ENCODE peak calls at places on chromosome 9, in five cellular contexts. One of them, this sample, is unnamed.

GRCh38 chr9:1094749-1095148 is 44.6 kb downstream of the DMRT2 start:
- DNase-seq in H1: no peak
- DNase-seq in IMR-90: no peak
- DNase-seq in mesenchymal stem cell: no peak
- DNase-seq in neuronal stem cell: no peak
- DNase-seq in this sample: no peak

GRCh38 chr9:36149197-36149596 is 12.7 kb downstream of the GLIPR2 start:
- DNase-seq in H1: no peak
- DNase-seq in mesenchymal stem cell: peak; percentile 92
- DNase-seq in IMR-90: peak; percentile 79
- DNase-seq in neuronal stem cell: no peak
- DNase-seq in this sample: no peak

GRCh38 chr9:76116913-76117312 is 226.4 kb downstream of the PCSK5 start:
- DNase-seq in IMR-90: no peak
- DNase-seq in neuronal stem cell: no peak
- DNase-seq in H1: no peak
- DNase-seq in mesenchymal stem cell: no peak
- DNase-seq in this sample: no peak

GRCh38 chr9:35646583-35647265 is 4.0 kb downstream of the SIT1 start:
- DNase-seq in IMR-90: peak; percentile 82
- DNase-seq in neuronal stem cell: peak; percentile 88
- DNase-seq in mesenchymal stem cell: peak; percentile 89
- DNase-seq in H1: peak; percentile 98
- DNase-seq in this sample: peak; percentile 92

GRCh38 chr9:136243631-136244030 is 2.0 kb downstream of the QSOX2 start:
- DNase-seq in neuronal stem cell: no peak
- DNase-seq in IMR-90: no peak
- DNase-seq in H1: no peak
- DNase-seq in mesenchymal stem cell: no peak
- DNase-seq in this sample: peak; percentile 23

GRCh38 chr9:18888241-18888794 is 144.7 kb downstream of the SAXO1 start:
- DNase-seq in IMR-90: peak; percentile 21
- DNase-seq in neuronal stem cell: no peak
- DNase-seq in mesenchymal stem cell: no peak
- DNase-seq in H1: no peak
- DNase-seq in this sample: no peak

GRCh38 chr9:127897194-127897692 is 2.2 kb downstream of the ST6GALNAC6 start:
- DNase-seq in mesenchymal stem cell: peak; percentile 92
- DNase-seq in H1: peak; percentile 82
- DNase-seq in IMR-90: peak; percentile 77
- DNase-seq in neuronal stem cell: peak; percentile 82
- DNase-seq in this sample: peak; percentile 87

GRCh38 chr9:13728917-13729811 is 449.7 kb upstream of the MPDZ start:
- DNase-seq in IMR-90: peak; percentile 29
- DNase-seq in neuronal stem cell: no peak
- DNase-seq in mesenchymal stem cell: peak; percentile 37
- DNase-seq in H1: no peak
- DNase-seq in this sample: no peak

GRCh38 chr9:19233344-19233743 is 2.9 kb downstream of the DENND4C start:
- DNase-seq in H1: no peak
- DNase-seq in mesenchymal stem cell: no peak
- DNase-seq in neuronal stem cell: no peak
- DNase-seq in IMR-90: no peak
- DNase-seq in this sample: no peak

GRCh38 chr9:75960561-75960960 is 70.1 kb downstream of the PCSK5 start:
- DNase-seq in neuronal stem cell: no peak
- DNase-seq in mesenchymal stem cell: no peak
- DNase-seq in IMR-90: no peak
- DNase-seq in H1: no peak
- DNase-seq in this sample: no peak

GRCh38 chr9:117344892-117345660 is 69.8 kb downstream of the ASTN2 start:
- DNase-seq in mesenchymal stem cell: peak; percentile 66
- DNase-seq in IMR-90: no peak
- DNase-seq in H1: no peak
- DNase-seq in neuronal stem cell: peak; percentile 18
- DNase-seq in this sample: peak; percentile 41

GRCh38 chr9:112285056-112285455 is 48.4 kb downstream of the PTBP3 start:
- DNase-seq in mesenchymal stem cell: no peak
- DNase-seq in IMR-90: no peak
- DNase-seq in neuronal stem cell: no peak
- DNase-seq in H1: no peak
- DNase-seq in this sample: no peak

GRCh38 chr9:7328453-7328852 is 471.1 kb downstream of the DMAC1 start:
- DNase-seq in H1: no peak
- DNase-seq in neuronal stem cell: no peak
- DNase-seq in IMR-90: no peak
- DNase-seq in mesenchymal stem cell: no peak
- DNase-seq in this sample: no peak

GRCh38 chr9:113219972-113220371 is 1.1 kb downstream of the FKBP15 start:
- DNase-seq in H1: no peak
- DNase-seq in IMR-90: peak; percentile 84
- DNase-seq in mesenchymal stem cell: peak; percentile 91
- DNase-seq in neuronal stem cell: no peak
- DNase-seq in this sample: no peak

GRCh38 chr9:71826289-71826688 is 58.0 kb upstream of the CEMIP2 start:
- DNase-seq in H1: no peak
- DNase-seq in mesenchymal stem cell: no peak
- DNase-seq in IMR-90: no peak
- DNase-seq in neuronal stem cell: no peak
- DNase-seq in this sample: no peak

GRCh38 chr9:121841771-121842611 is 190.6 kb downstream of the DAB2IP start:
- DNase-seq in neuronal stem cell: no peak
- DNase-seq in mesenchymal stem cell: peak; percentile 69
- DNase-seq in H1: peak; percentile 11
- DNase-seq in IMR-90: peak; percentile 73
- DNase-seq in this sample: no peak

GRCh38 chr9:116806075-116806474 is 119.0 kb downstream of the TRIM32 start:
- DNase-seq in IMR-90: peak; percentile 16
- DNase-seq in H1: peak; percentile 55
- DNase-seq in neuronal stem cell: peak; percentile 56
- DNase-seq in mesenchymal stem cell: peak; percentile 54
- DNase-seq in this sample: peak; percentile 70

GRCh38 chr9:131834721-131835120 is 94.8 kb upstream of the RAPGEF1 start:
- DNase-seq in mesenchymal stem cell: no peak
- DNase-seq in H1: no peak
- DNase-seq in neuronal stem cell: no peak
- DNase-seq in IMR-90: no peak
- DNase-seq in this sample: no peak
- H3K9ac ChIP-seq in mesenchymal stem cell: peak overlapping the region; percentile 43
- H3K9ac ChIP-seq in H1: no peak overlapping the region
- H3K9ac ChIP-seq in neuronal stem cell: no peak overlapping the region
- H3K9ac ChIP-seq in IMR-90: no peak overlapping the region
- H3K9ac ChIP-seq in this sample: no peak overlapping the region

GRCh38 chr9:32551491-32552049 is 557 bp upstream of the SMIM27 start:
- DNase-seq in mesenchymal stem cell: peak; percentile 70
- DNase-seq in neuronal stem cell: peak; percentile 49
- DNase-seq in H1: peak; percentile 55
- DNase-seq in IMR-90: peak; percentile 36
- DNase-seq in this sample: no peak

GRCh38 chr9:32550046-32550608 is 2.0 kb upstream of the SMIM27 start:
- DNase-seq in IMR-90: peak; percentile 53
- DNase-seq in H1: no peak
- DNase-seq in mesenchymal stem cell: peak; percentile 58
- DNase-seq in neuronal stem cell: peak; percentile 12
- DNase-seq in this sample: peak; percentile 58

GRCh38 chr9:32554107-32554506 is 1.7 kb upstream of the TOPORS start:
- DNase-seq in H1: no peak
- DNase-seq in IMR-90: peak; percentile 29
- DNase-seq in mesenchymal stem cell: peak; percentile 10
- DNase-seq in neuronal stem cell: no peak
- DNase-seq in this sample: no peak

GRCh38 chr9:32550609-32551490 is 1.3 kb upstream of the SMIM27 start:
- DNase-seq in neuronal stem cell: peak; percentile 97
- DNase-seq in IMR-90: peak; percentile 91
- DNase-seq in mesenchymal stem cell: peak; percentile 95
- DNase-seq in H1: peak; percentile 97
- DNase-seq in this sample: peak; percentile 99

DNA sequence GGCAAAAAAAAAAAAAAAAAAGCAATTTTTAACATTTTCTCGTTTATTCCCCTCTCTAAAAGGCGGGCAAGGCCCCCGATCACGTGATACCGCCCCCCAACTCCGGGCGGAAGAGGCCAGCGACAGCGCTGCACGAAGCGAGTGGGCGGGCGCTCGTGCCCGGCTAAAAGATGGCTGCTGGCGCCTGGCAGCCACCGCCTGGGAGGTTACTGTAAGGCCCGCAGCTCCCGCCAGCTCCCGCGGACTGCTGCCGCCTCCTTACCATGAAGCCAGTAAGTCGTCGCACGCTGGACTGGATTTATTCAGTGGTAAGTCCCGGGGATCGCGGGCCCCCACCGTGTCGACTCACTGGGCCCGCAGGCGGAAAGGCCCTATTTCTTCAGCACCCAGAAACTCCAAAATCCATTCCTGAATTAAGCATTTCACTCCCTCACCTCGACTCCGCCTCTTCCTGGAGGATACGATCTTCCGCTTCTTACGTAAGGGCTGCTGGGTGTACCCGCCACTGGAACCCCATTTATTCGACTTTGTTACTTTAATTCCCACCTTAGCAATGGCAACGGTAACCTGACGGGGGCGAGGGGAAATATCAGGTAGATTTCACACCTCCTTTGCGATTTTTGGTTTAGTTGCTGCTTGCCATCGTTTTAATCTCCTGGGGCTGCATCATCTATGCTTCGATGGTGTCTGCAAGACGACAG is at the start of the genes SMIM27 and TOPORS:
- DNase-seq in IMR-90: peak; percentile 88
- DNase-seq in H1: peak; percentile 89
- DNase-seq in mesenchymal stem cell: peak; percentile 94
- DNase-seq in neuronal stem cell: peak; percentile 78
- DNase-seq in this sample: peak; percentile 95
- H2BK15ac ChIP-seq in IMR-90: peak within 1 kb of the TSS; percentile 47
- H2BK15ac ChIP-seq in H1: no peak within 1 kb of the TSS
- H2BK15ac ChIP-seq in mesenchymal stem cell: peak within 1 kb of the TSS; percentile 99
- H2BK15ac ChIP-seq in neuronal stem cell: no peak within 1 kb of the TSS
- H2BK15ac ChIP-seq in this sample: no peak within 1 kb of the TSS

DNA sequence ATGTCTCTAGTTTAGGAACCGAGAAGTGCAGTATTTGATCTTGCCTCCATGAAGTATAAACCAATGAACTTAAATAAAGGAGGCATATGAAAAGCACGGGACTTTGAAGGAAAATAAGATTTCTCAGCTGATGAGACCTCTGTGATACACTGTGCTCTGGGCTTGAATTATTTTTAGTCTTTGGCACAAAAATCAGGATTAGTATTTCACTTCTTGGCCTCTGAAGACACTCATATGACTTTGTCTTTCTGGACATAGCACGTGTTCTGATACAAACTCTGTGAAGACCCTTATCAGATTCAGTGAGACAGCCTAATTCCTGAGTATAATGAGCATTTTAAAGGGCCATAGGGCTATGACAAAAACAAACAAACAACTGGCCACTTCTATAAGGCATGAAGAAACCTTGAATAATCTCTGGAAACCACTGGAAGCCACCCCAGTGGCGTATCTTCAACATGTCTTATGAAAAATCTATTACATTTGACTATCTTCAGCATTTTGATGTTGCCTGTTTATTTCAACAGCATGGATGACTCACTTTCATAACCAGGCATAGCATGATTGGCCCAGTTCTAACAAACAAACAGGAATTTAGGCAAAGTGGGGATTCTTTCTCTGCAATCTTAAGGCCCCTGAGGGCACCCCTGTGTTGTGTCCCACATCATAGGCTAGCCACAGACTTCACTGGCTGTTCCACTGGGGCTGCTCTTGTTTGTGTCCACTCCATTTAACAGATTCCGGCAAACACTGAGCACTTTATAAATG is 90.3 kb upstream of the ZNF462 start:
- DNase-seq in neuronal stem cell: no peak
- DNase-seq in mesenchymal stem cell: peak; percentile 52
- DNase-seq in H1: no peak
- DNase-seq in IMR-90: no peak
- DNase-seq in this sample: no peak
- H3K36me3 ChIP-seq in neuronal stem cell: no peaks in the 10 kb centered on the region
- H3K36me3 ChIP-seq in mesenchymal stem cell: no peaks in the 10 kb centered on the region
- H3K36me3 ChIP-seq in H1: no peaks in the 10 kb centered on the region
- H3K36me3 ChIP-seq in IMR-90: no peaks in the 10 kb centered on the region
- H3K36me3 ChIP-seq in this sample: no peaks in the 10 kb centered on the region

GRCh38 chr9:68973619-68974018 is 40.3 kb downstream of the PRKACG start:
- DNase-seq in IMR-90: no peak
- DNase-seq in mesenchymal stem cell: no peak
- DNase-seq in neuronal stem cell: no peak
- DNase-seq in H1: no peak
- DNase-seq in this sample: no peak
- H3K9ac ChIP-seq in IMR-90: no peak overlapping the region
- H3K9ac ChIP-seq in mesenchymal stem cell: no peak overlapping the region
- H3K9ac ChIP-seq in neuronal stem cell: no peak overlapping the region
- H3K9ac ChIP-seq in H1: no peak overlapping the region
- H3K9ac ChIP-seq in this sample: no peak overlapping the region

GRCh38 chr9:94826044-94826443 is 99.5 kb downstream of the AOPEP start:
- DNase-seq in neuronal stem cell: no peak
- DNase-seq in mesenchymal stem cell: no peak
- DNase-seq in IMR-90: no peak
- DNase-seq in H1: no peak
- DNase-seq in this sample: no peak
- H2BK15ac ChIP-seq in neuronal stem cell: no peak overlapping the region
- H2BK15ac ChIP-seq in mesenchymal stem cell: no peak overlapping the region
- H2BK15ac ChIP-seq in IMR-90: no peak overlapping the region
- H2BK15ac ChIP-seq in H1: no peak overlapping the region
- H2BK15ac ChIP-seq in this sample: no peak overlapping the region

DNA sequence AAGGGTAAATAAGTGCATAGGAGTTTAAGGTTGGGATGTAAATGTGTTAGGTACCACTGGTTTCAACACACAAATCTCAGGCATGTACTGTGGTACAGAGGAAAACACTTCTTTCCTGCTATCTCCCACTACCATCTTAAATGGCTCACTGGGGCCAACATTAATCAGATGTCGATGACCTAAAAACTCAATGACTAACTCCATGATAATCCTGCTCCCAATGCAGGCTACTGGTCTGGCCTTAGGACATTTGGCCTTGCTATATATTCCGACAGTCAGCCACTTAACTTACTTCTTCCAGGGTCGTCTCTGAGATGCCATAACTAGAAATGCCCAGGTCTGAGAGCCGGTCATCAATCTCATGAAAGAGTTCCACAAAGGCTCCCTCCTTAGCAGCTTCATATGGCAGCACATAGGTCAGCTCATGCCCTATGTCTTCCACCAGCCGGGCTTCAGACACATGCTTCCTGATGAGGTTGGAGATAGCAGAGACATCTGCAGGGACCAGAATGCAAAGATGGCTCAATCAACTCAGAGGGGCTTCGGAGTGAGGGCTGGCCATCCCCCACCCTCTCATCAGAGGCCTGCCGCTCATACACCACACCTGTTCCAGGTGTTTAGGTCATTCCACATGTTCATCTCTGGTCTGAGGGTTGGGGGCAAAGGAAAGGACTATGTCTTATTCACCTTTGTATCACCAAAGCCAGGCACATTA is 52.1 kb downstream of the NIPSNAP3B start:
- DNase-seq in neuronal stem cell: no peak
- DNase-seq in IMR-90: no peak
- DNase-seq in mesenchymal stem cell: no peak
- DNase-seq in H1: no peak
- DNase-seq in this sample: no peak
- H3K36me3 ChIP-seq in neuronal stem cell: peaks cover 62% of the 10 kb centered on the region
- H3K36me3 ChIP-seq in IMR-90: peaks cover 76% of the 10 kb centered on the region
- H3K36me3 ChIP-seq in mesenchymal stem cell: peaks cover 42% of the 10 kb centered on the region
- H3K36me3 ChIP-seq in H1: peaks cover 25% of the 10 kb centered on the region
- H3K36me3 ChIP-seq in this sample: no peaks in the 10 kb centered on the region

GRCh38 chr9:33988219-33988890 is 60.3 kb downstream of the UBAP2 start:
- DNase-seq in IMR-90: peak; percentile 43
- DNase-seq in neuronal stem cell: no peak
- DNase-seq in H1: no peak
- DNase-seq in mesenchymal stem cell: peak; percentile 5
- DNase-seq in this sample: no peak
- H3K9ac ChIP-seq in IMR-90: no peak overlapping the region
- H3K9ac ChIP-seq in neuronal stem cell: no peak overlapping the region
- H3K9ac ChIP-seq in H1: no peak overlapping the region
- H3K9ac ChIP-seq in mesenchymal stem cell: no peak overlapping the region
- H3K9ac ChIP-seq in this sample: no peak overlapping the region

GRCh38 chr9:123406691-123407536 is 50.9 kb downstream of the CRB2 start:
- DNase-seq in neuronal stem cell: peak; percentile 60
- DNase-seq in H1: no peak
- DNase-seq in IMR-90: peak; percentile 33
- DNase-seq in mesenchymal stem cell: peak; percentile 20
- DNase-seq in this sample: no peak
- H2BK15ac ChIP-seq in neuronal stem cell: no peak overlapping the region
- H2BK15ac ChIP-seq in H1: peak overlapping the region; percentile 20
- H2BK15ac ChIP-seq in IMR-90: no peak overlapping the region
- H2BK15ac ChIP-seq in mesenchymal stem cell: no peak overlapping the region
- H2BK15ac ChIP-seq in this sample: no peak overlapping the region

This sample was measured in mesendoderm.